ENCODE peak calls at places on chromosomes 6 and 20, in four cellular contexts. F is prostate gland, O is GM23338, G is transverse colon. B is an unnamed sample.

GRCh38 chr20:62837790-62838458 is 21.1 kb downstream of the COL9A3 start:
- DNase-seq in F (peak; percentile 90), O (no peak), G (peak; percentile 95), B (peak; percentile 86)

GRCh38 chr6:293185-294174 is 1.2 kb downstream of the DUSP22 start:
- DNase-seq in F (no peak), O (peak; percentile 42), G (peak; percentile 59), B (no peak)

GRCh38 chr20:33499347-33499746 is 9.5 kb downstream of the CBFA2T2 start:
- DNase-seq in F (no peak), O (no peak), G (no peak), B (no peak)

GRCh38 chr20:36641506-36641843 is 4.5 kb downstream of the SLA2 start:
- DNase-seq in F (no peak), O (no peak), G (no peak), B (no peak)

GRCh38 chr6:166615059-166615770 is 11.8 kb downstream of the RPS6KA2 start:
- DNase-seq in F (no peak), O (no peak), G (no peak), B (no peak)

GRCh38 chr20:47057661-47058060 is 163.0 kb downstream of the EYA2 start:
- DNase-seq in F (no peak), O (no peak), G (no peak), B (no peak)

GRCh38 chr6:1164600-1164999 is 147.3 kb upstream of the FOXQ1 start:
- DNase-seq in F (no peak), O (no peak), G (no peak), B (no peak)

GRCh38 chr6:169810066-169810989 is 58.9 kb downstream of the ERMARD start:
- DNase-seq in F (no peak), O (peak; percentile 65), G (peak; percentile 51), B (peak; percentile 74)

GRCh38 chr6:14079971-14080370 is 37.6 kb upstream of the CD83 start:
- DNase-seq in F (no peak), O (no peak), G (no peak), B (no peak)

GRCh38 chr6:47700051-47700450 is 1.7 kb downstream of the ADGRF4 start:
- DNase-seq in F (peak; percentile 60), O (no peak), G (no peak), B (no peak)

GRCh38 chr6:11258260-11259237 is 26.1 kb upstream of the NEDD9 start:
- DNase-seq in F (no peak), O (no peak), G (peak; percentile 38), B (no peak)

GRCh38 chr6:163323719-163324118 is 90.8 kb upstream of the QKI start:
- DNase-seq in F (no peak), O (no peak), G (no peak), B (no peak)

GRCh38 chr6:79833806-79834205 is 113.5 kb downstream of the ELOVL4 start:
- DNase-seq in F (no peak), O (no peak), G (no peak), B (no peak)

GRCh38 chr6:46491789-46492547 is 719 bp upstream of the RCAN2 start:
- DNase-seq in F (peak; percentile 32), O (peak; percentile 77), G (peak; percentile 34), B (no peak)

GRCh38 chr6:52161689-52162438 is 24.3 kb upstream of the IL17A start:
- DNase-seq in F (no peak), O (no peak), G (no peak), B (no peak)

GRCh38 chr6:41373367-41373918 is 38.0 kb downstream of the NCR2 start:
- DNase-seq in F (no peak), O (no peak), G (no peak), B (no peak)

GRCh38 chr6:91241946-91242613 is 655.2 kb upstream of the MAP3K7 start:
- DNase-seq in F (no peak), O (no peak), G (no peak), B (no peak)

GRCh38 chr6:6661684-6662083 is 73.2 kb downstream of the LY86 start:
- DNase-seq in F (no peak), O (no peak), G (peak; percentile 62), B (no peak)

GRCh38 chr6:108623995-108624394 is 63.3 kb downstream of the FOXO3 start:
- DNase-seq in F (no peak), O (no peak), G (no peak), B (no peak)

GRCh38 chr6:108626777-108627176 is 66.1 kb downstream of the FOXO3 start:
- DNase-seq in F (no peak), O (no peak), G (no peak), B (no peak)

GRCh38 chr6:108619431-108620197 is 58.9 kb downstream of the FOXO3 start:
- DNase-seq in F (no peak), O (no peak), G (no peak), B (no peak)

GRCh38 chr6:108621117-108621516 is 60.4 kb downstream of the FOXO3 start:
- DNase-seq in F (no peak), O (no peak), G (peak; percentile 35), B (no peak)

GRCh38 chr6:108622601-108623335 is 62.1 kb downstream of the FOXO3 start:
- DNase-seq in F (no peak), O (no peak), G (peak; percentile 29), B (peak; percentile 77)
- TF ChIP-seq CTCF in F (no peak), O (no peak), G (no peak), B (no peak)

GRCh38 chr6:84764332-84765049 is at the start of gene TBX18:
- DNase-seq in F (no peak), O (peak; percentile 98), G (peak; percentile 80), B (peak; percentile 97)

GRCh38 chr6:84766118-84766683 is 1.8 kb upstream of the TBX18 start:
- DNase-seq in F (no peak), O (peak; percentile 57), G (no peak), B (no peak)

GRCh38 chr6:84762941-84763396 is 1.4 kb downstream of the TBX18 start:
- DNase-seq in F (no peak), O (peak; percentile 69), G (no peak), B (no peak)

GRCh38 chr6:84762220-84762940 is 2.0 kb downstream of the TBX18 start:
- DNase-seq in F (no peak), O (peak; percentile 67), G (no peak), B (peak; percentile 81)

GRCh38 chr6:84763397-84764331 is 734 bp downstream of the TBX18 start:
- DNase-seq in F (no peak), O (peak; percentile 56), G (no peak), B (peak; percentile 79)
- TF ChIP-seq POLR2AphosphoS5 in F (no peak), O (no peak), G (no peak), B (no peak)

GRCh38 chr6:35817515-35817914 is 12.4 kb downstream of the LHFPL5 start:
- DNase-seq in F (no peak), O (no peak), G (no peak), B (no peak)
- H3K4me1 ChIP-seq in F (no peaks in the 10 kb centered on the region), O (no peaks in the 10 kb centered on the region), G (no peaks in the 10 kb centered on the region), B (no peaks in the 10 kb centered on the region)

DNA sequence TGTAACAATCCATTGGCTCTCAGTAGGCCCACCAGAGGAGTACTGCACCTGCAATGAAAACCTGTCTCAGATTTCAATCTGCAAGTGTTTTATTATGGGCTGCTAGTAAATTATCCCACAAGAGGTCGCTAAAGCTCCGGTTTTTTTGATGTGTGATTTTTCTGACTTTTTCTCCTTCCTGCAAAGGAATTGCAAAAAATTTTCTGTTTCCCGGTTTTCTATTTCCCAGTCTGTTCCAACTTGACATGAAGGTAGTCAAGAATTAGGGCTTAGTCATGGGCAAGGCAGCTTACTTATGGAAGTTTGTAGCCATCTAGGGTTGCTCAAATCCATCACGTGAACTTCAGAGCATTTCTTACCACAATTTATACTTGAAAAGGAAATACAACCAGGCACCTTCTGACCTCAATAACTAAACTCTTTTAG is 38.5 kb upstream of the AHI1 start:
- DNase-seq in F (peak; percentile 8), O (peak; percentile 83), G (no peak), B (no peak)
- TF ChIP-seq CTCF in F (peak; percentile 61), O (peak; percentile 69), G (peak; percentile 52), B (peak; percentile 20)

GRCh38 chr6:36598739-36599318 is 4.7 kb downstream of the SRSF3 start:
- DNase-seq in F (no peak), O (no peak), G (peak; percentile 5), B (no peak)
- TF ChIP-seq POLR2AphosphoS5 in F (no peak), O (no peak), G (no peak), B (no peak)

GRCh38 chr6:142845143-142845571 is 99.8 kb downstream of the HIVEP2 start:
- DNase-seq in F (no peak), O (no peak), G (no peak), B (no peak)
- H3K4me1 ChIP-seq in F (peaks cover 6% of the 10 kb centered on the region), O (peaks cover 59% of the 10 kb centered on the region), G (peaks cover 68% of the 10 kb centered on the region), B (peaks cover 70% of the 10 kb centered on the region)

GRCh38 chr6:99612551-99613397 is 6.1 kb downstream of the PRDM13 start:
- DNase-seq in F (no peak), O (peak; percentile 52), G (no peak), B (no peak)

GRCh38 chr6:99611148-99611547 is 4.5 kb downstream of the PRDM13 start:
- DNase-seq in F (no peak), O (peak; percentile 37), G (no peak), B (no peak)

GRCh38 chr6:99613705-99614429 is 7.2 kb downstream of the PRDM13 start:
- DNase-seq in F (no peak), O (peak; percentile 69), G (no peak), B (no peak)

GRCh38 chr6:99614430-99615161 is 8.0 kb downstream of the PRDM13 start:
- DNase-seq in F (no peak), O (peak; percentile 83), G (peak; percentile 17), B (no peak)

DNA sequence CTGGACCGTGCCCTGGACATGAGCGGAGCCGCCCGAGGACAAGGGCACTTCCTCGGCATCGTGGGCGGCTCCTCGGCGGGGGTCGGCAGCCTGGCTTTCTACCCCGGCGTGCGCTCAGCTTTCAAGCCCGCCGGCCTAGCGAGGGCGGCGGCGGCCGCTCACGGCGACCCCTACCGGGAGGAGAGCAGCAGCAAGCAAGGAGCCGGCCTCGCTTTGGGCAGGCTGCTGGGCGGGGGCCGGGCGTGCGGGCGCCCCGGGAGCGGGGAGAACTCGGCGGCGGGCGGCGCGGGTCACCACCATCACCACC is 6.7 kb downstream of the PRDM13 start:
- DNase-seq in F (no peak), O (peak; percentile 81), G (peak; percentile 38), B (no peak)
- TF ChIP-seq CTCF in F (peak; percentile 10), O (peak; percentile 67), G (no peak), B (no peak)

B was measured in suprapubic skin.